ENCODE peak calls at places on chromosomes 16 and 17, in seven cellular contexts. Q is IMR-90, E is foreskin keratinocyte, L is PC-3, T is HCT116, H is suprapubic skin, X is pancreas. D is an unnamed sample.

GRCh38 chr16:13923703-13924298 is 3.8 kb downstream of the ERCC4 start:
- DNase-seq in H (no peak), Q (peak; percentile 67), L (peak; percentile 69), T (peak; percentile 42), E (no peak), X (no peak), D (peak; percentile 82)

GRCh38 chr17:3048727-3049471 is 14.5 kb downstream of the OR1D5 start:
- DNase-seq in Q (peak; percentile 97), H (peak; percentile 98), L (peak; percentile 97), X (peak; percentile 94), E (peak; percentile 88), T (peak; percentile 98), D (peak; percentile 99)

GRCh38 chr17:56317351-56318208 is 164.3 kb downstream of the ANKFN1 start:
- DNase-seq in E (no peak), Q (no peak), X (no peak), T (no peak), L (no peak), H (no peak), D (no peak)

GRCh38 chr16:2196162-2196980 is at the start of gene CASKIN1:
- DNase-seq in H (no peak), X (no peak), Q (no peak), T (no peak), E (no peak), L (peak; percentile 14), D (peak; percentile 29)

GRCh38 chr16:17206712-17207111 is 264.0 kb downstream of the XYLT1 start:
- DNase-seq in H (no peak), X (no peak), T (no peak), E (no peak), Q (no peak), L (no peak), D (no peak)

GRCh38 chr16:6615661-6616060 is 717.0 kb upstream of the RBFOX1 start:
- DNase-seq in H (no peak), X (no peak), E (no peak), Q (no peak), T (no peak), L (no peak), D (no peak)

GRCh38 chr16:23124315-23124714 is 24.9 kb downstream of the USP31 start:
- DNase-seq in L (peak; percentile 68), H (no peak), E (peak; percentile 66), X (no peak), T (no peak), Q (peak; percentile 83), D (peak; percentile 62)

GRCh38 chr17:55294042-55294751 is 29.4 kb downstream of the HLF start:
- DNase-seq in X (no peak), Q (no peak), E (no peak), H (no peak), T (no peak), L (no peak), D (no peak)

GRCh38 chr16:70715113-70715711 is 29.4 kb upstream of the MTSS2 start:
- DNase-seq in T (no peak), L (peak; percentile 98), E (peak; percentile 95), H (no peak), Q (peak; percentile 98), X (peak; percentile 83), D (no peak)

GRCh38 chr17:32516450-32516849 is 29.7 kb downstream of the CDK5R1 start:
- DNase-seq in Q (no peak), E (no peak), T (no peak), H (peak; percentile 24), X (no peak), L (no peak), D (no peak)

GRCh38 chr17:79617304-79617703 is 6.5 kb upstream of the RBFOX3 start:
- DNase-seq in T (no peak), H (peak; percentile 45), X (peak; percentile 10), L (no peak), Q (no peak), E (no peak), D (no peak)

GRCh38 chr17:81457396-81457795 is 55.2 kb downstream of the ACTG1 start:
- DNase-seq in X (no peak), H (no peak), T (no peak), E (no peak), L (no peak), Q (no peak), D (no peak)

GRCh38 chr16:2237076-2237551 is 870 bp downstream of the DNASE1L2 start:
- DNase-seq in H (no peak), L (no peak), Q (no peak), T (no peak), E (no peak), X (no peak), D (no peak)

GRCh38 chr17:15083225-15083624 is 181.9 kb downstream of the PMP22 start:
- DNase-seq in H (no peak), L (no peak), Q (no peak), T (no peak), E (no peak), X (no peak), D (no peak)

GRCh38 chr17:56545056-56545455 is 48.4 kb upstream of the NOG start:
- DNase-seq in Q (no peak), E (no peak), H (no peak), L (no peak), X (no peak), T (no peak), D (no peak)

GRCh38 chr16:85916141-85916890 is 17.4 kb downstream of the IRF8 start:
- DNase-seq in E (no peak), L (peak; percentile 27), Q (no peak), T (no peak), H (no peak), X (peak; percentile 69), D (peak; percentile 29)

GRCh38 chr16:86683441-86684194 is 105.3 kb downstream of the FOXL1 start:
- DNase-seq in Q (no peak), E (no peak), X (no peak), L (no peak), H (no peak), T (no peak), D (no peak)

GRCh38 chr17:82639628-82640027 is 8.6 kb downstream of the WDR45B start:
- DNase-seq in L (no peak), Q (no peak), T (no peak), H (no peak), E (no peak), X (no peak), D (no peak)

GRCh38 chr17:62679866-62680377 is 52.5 kb downstream of the MRC2 start:
- DNase-seq in X (no peak), L (no peak), E (no peak), H (no peak), Q (no peak), T (no peak), D (no peak)

GRCh38 chr17:12568358-12569251 is 97.1 kb upstream of the MYOCD start:
- DNase-seq in L (no peak), H (no peak), T (no peak), E (no peak), Q (no peak), X (no peak), D (no peak)

GRCh38 chr17:47956818-47957590 is 679 bp downstream of the PRR15L start:
- DNase-seq in T (no peak), X (peak; percentile 65), L (peak; percentile 25), H (no peak), E (no peak), Q (peak; percentile 15), D (no peak)

GRCh38 chr17:31581491-31581890 is 190.0 kb downstream of the RAB11FIP4 start:
- DNase-seq in E (no peak), Q (peak; percentile 29), H (no peak), T (no peak), X (no peak), L (no peak), D (no peak)

GRCh38 chr16:83972256-83973008 is 4.4 kb downstream of the NECAB2 start:
- DNase-seq in H (no peak), T (no peak), X (no peak), E (no peak), L (no peak), Q (no peak), D (no peak)

GRCh38 chr16:12992066-12992465 is 90.7 kb downstream of the SHISA9 start:
- DNase-seq in X (no peak), E (no peak), L (no peak), H (no peak), T (no peak), Q (no peak), D (no peak)

GRCh38 chr17:5410594-5411272 is 8.7 kb downstream of the NUP88 start:
- DNase-seq in L (no peak), H (no peak), E (no peak), X (no peak), Q (no peak), T (no peak), D (no peak)
- H3K27me3 ChIP-seq in L (no peaks in the 10 kb centered on the region), H (no peaks in the 10 kb centered on the region), E (no peaks in the 10 kb centered on the region), X (no peaks in the 10 kb centered on the region), Q (no peaks in the 10 kb centered on the region), T (no peaks in the 10 kb centered on the region), D (no peaks in the 10 kb centered on the region)

DNA sequence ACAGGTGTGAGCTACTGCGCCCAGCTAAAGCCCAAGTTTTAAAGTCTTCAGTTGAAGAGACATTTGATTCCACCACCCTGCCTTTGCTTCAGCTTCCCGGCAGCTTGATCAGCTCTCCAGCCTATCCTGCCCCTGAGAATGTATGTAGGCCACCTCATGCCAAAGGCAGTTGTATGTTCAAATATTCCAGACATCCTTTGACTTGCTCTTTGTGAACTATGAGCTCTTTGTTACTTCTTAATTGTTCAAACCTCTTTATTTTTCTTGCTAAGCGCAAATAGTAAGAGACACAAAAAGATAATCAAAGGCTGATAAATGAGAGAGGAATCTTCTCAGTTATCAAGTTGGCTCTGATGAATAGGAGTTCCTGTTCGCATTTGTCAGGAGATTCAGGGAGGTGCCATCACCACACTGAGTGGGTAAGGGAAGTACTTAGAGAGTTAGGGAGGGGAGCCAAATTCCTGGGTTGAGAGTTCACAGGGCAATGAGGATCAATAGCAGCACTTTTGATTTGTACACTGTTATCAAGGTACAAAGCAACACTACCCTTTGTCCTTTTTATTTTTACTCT is 32.0 kb upstream of the SUPT4H1 start:
- DNase-seq in T (no peak), Q (no peak), H (no peak), L (no peak), E (peak; percentile 51), X (no peak), D (no peak)
- H3K4me1 ChIP-seq in T (peaks cover 100% of the 10 kb centered on the region), Q (no peaks in the 10 kb centered on the region), H (peaks cover 33% of the 10 kb centered on the region), L (peaks cover 19% of the 10 kb centered on the region), E (peaks cover 32% of the 10 kb centered on the region), X (peaks cover 39% of the 10 kb centered on the region), D (peaks cover 13% of the 10 kb centered on the region)

GRCh38 chr17:60135951-60136666 is 13.7 kb upstream of the CA4 start:
- DNase-seq in Q (no peak), L (no peak), X (peak; percentile 22), E (no peak), H (peak; percentile 69), T (no peak), D (no peak)
- H3K27me3 ChIP-seq in Q (peaks cover 25% of the 10 kb centered on the region), L (peaks cover 4% of the 10 kb centered on the region), X (peaks cover 10% of the 10 kb centered on the region), E (peaks cover 52% of the 10 kb centered on the region), H (peaks cover 37% of the 10 kb centered on the region), T (no peaks in the 10 kb centered on the region), D (peaks cover 56% of the 10 kb centered on the region)

GRCh38 chr17:57902800-57903759 is 52.1 kb downstream of the CUEDC1 start:
- DNase-seq in H (peak; percentile 91), L (peak; percentile 98), X (peak; percentile 91), T (peak; percentile 92), Q (peak; percentile 81), E (peak; percentile 91), D (no peak)

GRCh38 chr17:57899391-57899790 is 49.5 kb upstream of the MRPS23 start:
- DNase-seq in X (no peak), Q (no peak), T (no peak), E (no peak), H (no peak), L (no peak), D (no peak)

GRCh38 chr17:57902117-57902799 is 52.4 kb upstream of the MRPS23 start:
- DNase-seq in Q (no peak), E (no peak), T (no peak), L (no peak), H (no peak), X (no peak), D (no peak)

GRCh38 chr17:57899822-57900221 is 50.0 kb upstream of the MRPS23 start:
- DNase-seq in T (no peak), H (no peak), E (no peak), L (peak; percentile 54), X (no peak), Q (no peak), D (no peak)

GRCh38 chr17:57900991-57901743 is 51.3 kb upstream of the MRPS23 start:
- DNase-seq in H (no peak), T (no peak), E (peak; percentile 87), X (no peak), L (peak; percentile 96), Q (no peak), D (no peak)
- H3K4me1 ChIP-seq in H (peaks cover 79% of the 10 kb centered on the region), T (peaks cover 87% of the 10 kb centered on the region), E (peaks cover 45% of the 10 kb centered on the region), X (peaks cover 47% of the 10 kb centered on the region), L (peaks cover 64% of the 10 kb centered on the region), Q (peaks cover 40% of the 10 kb centered on the region), D (peaks cover 26% of the 10 kb centered on the region)